ENCODE peak calls at places on chromosomes 11 and 22, in seven cellular contexts. One of them, this sample, is unnamed.

GRCh38 chr11:41659990-41660389 is 200.5 kb upstream of the LRRC4C start:
- DNase-seq in CD8-positive, alpha-beta memory T cell: no peak
- DNase-seq in stimulated activated CD8-positive, alpha-beta memory T cell treated with anti-CD3 and anti-CD28 coated beads, Interleukin-12 subunit alpha, Interleukin-12 subunit beta, amount 100 ng/mL, for 4 hours: no peak
- DNase-seq in posterior cingulate gyrus: no peak
- DNase-seq in dermis microvascular lymphatic vessel endothelial cell: no peak
- DNase-seq in hepatic stellate cell: no peak
- DNase-seq in osteoblast: no peak
- DNase-seq in this sample: no peak

GRCh38 chr11:120208777-120209176 is 2.1 kb upstream of the OAF start:
- DNase-seq in osteoblast: no peak
- DNase-seq in CD8-positive, alpha-beta memory T cell: no peak
- DNase-seq in hepatic stellate cell: peak; percentile 53
- DNase-seq in posterior cingulate gyrus: no peak
- DNase-seq in dermis microvascular lymphatic vessel endothelial cell: peak; percentile 73
- DNase-seq in stimulated activated CD8-positive, alpha-beta memory T cell treated with anti-CD3 and anti-CD28 coated beads, Interleukin-12 subunit alpha, Interleukin-12 subunit beta, amount 100 ng/mL, for 4 hours: no peak
- DNase-seq in this sample: no peak

GRCh38 chr11:36278531-36279245 is 10.5 kb downstream of the COMMD9 start:
- DNase-seq in dermis microvascular lymphatic vessel endothelial cell: no peak
- DNase-seq in posterior cingulate gyrus: no peak
- DNase-seq in osteoblast: no peak
- DNase-seq in hepatic stellate cell: no peak
- DNase-seq in stimulated activated CD8-positive, alpha-beta memory T cell treated with anti-CD3 and anti-CD28 coated beads, Interleukin-12 subunit alpha, Interleukin-12 subunit beta, amount 100 ng/mL, for 4 hours: no peak
- DNase-seq in CD8-positive, alpha-beta memory T cell: no peak
- DNase-seq in this sample: peak; percentile 18

GRCh38 chr11:119189393-119189792 is 4.1 kb downstream of the NHERF4 start:
- DNase-seq in osteoblast: peak; percentile 51
- DNase-seq in dermis microvascular lymphatic vessel endothelial cell: no peak
- DNase-seq in stimulated activated CD8-positive, alpha-beta memory T cell treated with anti-CD3 and anti-CD28 coated beads, Interleukin-12 subunit alpha, Interleukin-12 subunit beta, amount 100 ng/mL, for 4 hours: no peak
- DNase-seq in hepatic stellate cell: no peak
- DNase-seq in posterior cingulate gyrus: no peak
- DNase-seq in CD8-positive, alpha-beta memory T cell: no peak
- DNase-seq in this sample: no peak

GRCh38 chr11:59137190-59137589 is 5.5 kb upstream of the FAM111A start:
- DNase-seq in posterior cingulate gyrus: no peak
- DNase-seq in osteoblast: no peak
- DNase-seq in stimulated activated CD8-positive, alpha-beta memory T cell treated with anti-CD3 and anti-CD28 coated beads, Interleukin-12 subunit alpha, Interleukin-12 subunit beta, amount 100 ng/mL, for 4 hours: no peak
- DNase-seq in hepatic stellate cell: no peak
- DNase-seq in dermis microvascular lymphatic vessel endothelial cell: no peak
- DNase-seq in CD8-positive, alpha-beta memory T cell: no peak
- DNase-seq in this sample: no peak

GRCh38 chr22:27090595-27090994 is 433.2 kb downstream of the MIAT start:
- DNase-seq in CD8-positive, alpha-beta memory T cell: no peak
- DNase-seq in osteoblast: no peak
- DNase-seq in dermis microvascular lymphatic vessel endothelial cell: no peak
- DNase-seq in hepatic stellate cell: no peak
- DNase-seq in stimulated activated CD8-positive, alpha-beta memory T cell treated with anti-CD3 and anti-CD28 coated beads, Interleukin-12 subunit alpha, Interleukin-12 subunit beta, amount 100 ng/mL, for 4 hours: no peak
- DNase-seq in posterior cingulate gyrus: no peak
- DNase-seq in this sample: no peak

GRCh38 chr11:102244681-102245409 is 72.4 kb upstream of the BIRC3 start:
- DNase-seq in stimulated activated CD8-positive, alpha-beta memory T cell treated with anti-CD3 and anti-CD28 coated beads, Interleukin-12 subunit alpha, Interleukin-12 subunit beta, amount 100 ng/mL, for 4 hours: no peak
- DNase-seq in CD8-positive, alpha-beta memory T cell: no peak
- DNase-seq in hepatic stellate cell: peak; percentile 70
- DNase-seq in posterior cingulate gyrus: no peak
- DNase-seq in osteoblast: peak; percentile 88
- DNase-seq in dermis microvascular lymphatic vessel endothelial cell: no peak
- DNase-seq in this sample: no peak

GRCh38 chr11:113563766-113564165 is 88.6 kb upstream of the DRD2 start:
- DNase-seq in hepatic stellate cell: no peak
- DNase-seq in dermis microvascular lymphatic vessel endothelial cell: no peak
- DNase-seq in CD8-positive, alpha-beta memory T cell: no peak
- DNase-seq in stimulated activated CD8-positive, alpha-beta memory T cell treated with anti-CD3 and anti-CD28 coated beads, Interleukin-12 subunit alpha, Interleukin-12 subunit beta, amount 100 ng/mL, for 4 hours: no peak
- DNase-seq in osteoblast: no peak
- DNase-seq in posterior cingulate gyrus: no peak
- DNase-seq in this sample: no peak

GRCh38 chr11:86040919-86041318 is 28.0 kb downstream of the PICALM start:
- DNase-seq in posterior cingulate gyrus: no peak
- DNase-seq in osteoblast: no peak
- DNase-seq in stimulated activated CD8-positive, alpha-beta memory T cell treated with anti-CD3 and anti-CD28 coated beads, Interleukin-12 subunit alpha, Interleukin-12 subunit beta, amount 100 ng/mL, for 4 hours: no peak
- DNase-seq in CD8-positive, alpha-beta memory T cell: no peak
- DNase-seq in dermis microvascular lymphatic vessel endothelial cell: no peak
- DNase-seq in hepatic stellate cell: no peak
- DNase-seq in this sample: no peak

GRCh38 chr11:60757231-60757800 is 649 bp downstream of the MS4A15 start:
- DNase-seq in hepatic stellate cell: no peak
- DNase-seq in osteoblast: no peak
- DNase-seq in CD8-positive, alpha-beta memory T cell: no peak
- DNase-seq in posterior cingulate gyrus: no peak
- DNase-seq in stimulated activated CD8-positive, alpha-beta memory T cell treated with anti-CD3 and anti-CD28 coated beads, Interleukin-12 subunit alpha, Interleukin-12 subunit beta, amount 100 ng/mL, for 4 hours: no peak
- DNase-seq in dermis microvascular lymphatic vessel endothelial cell: no peak
- DNase-seq in this sample: no peak

GRCh38 chr11:123755813-123756212 is 1.5 kb upstream of the OR6X1 start:
- DNase-seq in osteoblast: no peak
- DNase-seq in posterior cingulate gyrus: no peak
- DNase-seq in CD8-positive, alpha-beta memory T cell: no peak
- DNase-seq in stimulated activated CD8-positive, alpha-beta memory T cell treated with anti-CD3 and anti-CD28 coated beads, Interleukin-12 subunit alpha, Interleukin-12 subunit beta, amount 100 ng/mL, for 4 hours: no peak
- DNase-seq in dermis microvascular lymphatic vessel endothelial cell: no peak
- DNase-seq in hepatic stellate cell: no peak
- DNase-seq in this sample: no peak

GRCh38 chr22:43879901-43880742 is 11.7 kb downstream of the PNPLA5 start:
- DNase-seq in osteoblast: peak; percentile 73
- DNase-seq in stimulated activated CD8-positive, alpha-beta memory T cell treated with anti-CD3 and anti-CD28 coated beads, Interleukin-12 subunit alpha, Interleukin-12 subunit beta, amount 100 ng/mL, for 4 hours: no peak
- DNase-seq in CD8-positive, alpha-beta memory T cell: no peak
- DNase-seq in dermis microvascular lymphatic vessel endothelial cell: no peak
- DNase-seq in hepatic stellate cell: no peak
- DNase-seq in posterior cingulate gyrus: no peak
- DNase-seq in this sample: no peak

GRCh38 chr22:23086263-23086662 is 15.9 kb downstream of the GNAZ start:
- DNase-seq in stimulated activated CD8-positive, alpha-beta memory T cell treated with anti-CD3 and anti-CD28 coated beads, Interleukin-12 subunit alpha, Interleukin-12 subunit beta, amount 100 ng/mL, for 4 hours: no peak
- DNase-seq in dermis microvascular lymphatic vessel endothelial cell: no peak
- DNase-seq in hepatic stellate cell: no peak
- DNase-seq in osteoblast: no peak
- DNase-seq in posterior cingulate gyrus: no peak
- DNase-seq in CD8-positive, alpha-beta memory T cell: no peak
- DNase-seq in this sample: no peak

GRCh38 chr11:75233688-75234295 is 6.8 kb upstream of the TPBGL start:
- DNase-seq in stimulated activated CD8-positive, alpha-beta memory T cell treated with anti-CD3 and anti-CD28 coated beads, Interleukin-12 subunit alpha, Interleukin-12 subunit beta, amount 100 ng/mL, for 4 hours: no peak
- DNase-seq in dermis microvascular lymphatic vessel endothelial cell: peak; percentile 62
- DNase-seq in posterior cingulate gyrus: no peak
- DNase-seq in CD8-positive, alpha-beta memory T cell: no peak
- DNase-seq in osteoblast: no peak
- DNase-seq in hepatic stellate cell: peak; percentile 42
- DNase-seq in this sample: peak; percentile 89